ENCODE peak calls at places on chromosomes 11 and 22, in ten cellular contexts. O, T, R, E, J, U, A, G, Z and X are unnamed samples.

GRCh38 chr11:129720156-129720555 is 95.5 kb upstream of the TMEM45B start:
- DNase-seq in O (no peak), T (no peak), R (no peak), E (no peak), J (no peak), U (no peak), A (no peak), G (no peak), Z (no peak), X (no peak)

GRCh38 chr22:50403701-50404101 is 60.6 kb downstream of the PPP6R2 start:
- DNase-seq in O (no peak), T (peak), R (no peak), E (no peak), J (no peak), U (no peak), A (no peak), G (no peak), Z (no peak), X (no peak)

GRCh38 chr11:5910521-5910920 is 17.5 kb downstream of the OR52E5 start:
- DNase-seq in O (no peak), T (no peak), R (no peak), E (no peak), J (no peak), U (no peak), A (peak), G (no peak), Z (no peak), X (no peak)

GRCh38 chr11:62930157-62930556 is 9.0 kb upstream of the CHRM1 start:
- DNase-seq in O (no peak), T (no peak), R (no peak), E (no peak), J (no peak), U (no peak), A (no peak), G (no peak), Z (no peak), X (no peak)

GRCh38 chr11:28674432-28675076 is 566.4 kb downstream of the METTL15 start:
- DNase-seq in O (no peak), T (no peak), R (peak), E (peak), J (no peak), U (peak), A (no peak), G (no peak), Z (peak), X (peak)

GRCh38 chr22:35838849-35839646 is 121.4 kb downstream of the APOL5 start:
- DNase-seq in O (no peak), T (no peak), R (peak), E (peak), J (no peak), U (peak), A (peak), G (peak), Z (no peak), X (peak)

GRCh38 chr11:65448418-65449196 is 26.0 kb downstream of the NEAT1 start:
- DNase-seq in O (no peak), T (peak), R (no peak), E (no peak), J (no peak), U (peak), A (no peak), G (no peak), Z (no peak), X (peak)

GRCh38 chr11:108574675-108575074 is 18.9 kb downstream of the EXPH5 start:
- DNase-seq in O (no peak), T (no peak), R (no peak), E (no peak), J (no peak), U (no peak), A (no peak), G (no peak), Z (no peak), X (peak)